ENCODE peak calls at places on chromosome 15, in seven cellular contexts. One of them, this sample, is unnamed.

GRCh38 chr15:63378946-63379345 is 2.7 kb downstream of the CA12 start:
- DNase-seq in testis: no peak
- DNase-seq in heart right ventricle: no peak
- DNase-seq in left ventricle myocardium inferior: no peak
- DNase-seq in OCI-LY7: no peak
- DNase-seq in stomach: no peak
- DNase-seq in ovary: no peak
- DNase-seq in this sample: no peak

GRCh38 chr15:83457149-83457548 is 10.0 kb downstream of the SH3GL3 start:
- DNase-seq in testis: no peak
- DNase-seq in heart right ventricle: no peak
- DNase-seq in left ventricle myocardium inferior: no peak
- DNase-seq in OCI-LY7: no peak
- DNase-seq in stomach: no peak
- DNase-seq in ovary: no peak
- DNase-seq in this sample: no peak

GRCh38 chr15:66780172-66780972 is 78.3 kb downstream of the SMAD6 start:
- DNase-seq in testis: no peak
- DNase-seq in heart right ventricle: no peak
- DNase-seq in left ventricle myocardium inferior: no peak
- DNase-seq in OCI-LY7: peak
- DNase-seq in stomach: no peak
- DNase-seq in ovary: no peak
- DNase-seq in this sample: no peak

GRCh38 chr15:35040339-35041255 is 44.5 kb downstream of the NANOGP8 start:
- DNase-seq in testis: no peak
- DNase-seq in heart right ventricle: no peak
- DNase-seq in left ventricle myocardium inferior: no peak
- DNase-seq in OCI-LY7: no peak
- DNase-seq in stomach: no peak
- DNase-seq in ovary: no peak
- DNase-seq in this sample: no peak

GRCh38 chr15:57217716-57218598 is 158.3 kb upstream of the CGNL1 start:
- DNase-seq in testis: no peak
- DNase-seq in heart right ventricle: no peak
- DNase-seq in left ventricle myocardium inferior: no peak
- DNase-seq in OCI-LY7: no peak
- DNase-seq in stomach: no peak
- DNase-seq in ovary: no peak
- DNase-seq in this sample: no peak

GRCh38 chr15:98124576-98124975 is 164.1 kb downstream of the ARRDC4 start:
- DNase-seq in testis: no peak
- DNase-seq in heart right ventricle: no peak
- DNase-seq in left ventricle myocardium inferior: no peak
- DNase-seq in OCI-LY7: no peak
- DNase-seq in stomach: no peak
- DNase-seq in ovary: no peak
- DNase-seq in this sample: no peak

GRCh38 chr15:42139596-42139995 is 16.8 kb downstream of the PLA2G4F start:
- DNase-seq in testis: no peak
- DNase-seq in heart right ventricle: no peak
- DNase-seq in left ventricle myocardium inferior: no peak
- DNase-seq in OCI-LY7: no peak
- DNase-seq in stomach: peak
- DNase-seq in ovary: no peak
- DNase-seq in this sample: no peak

GRCh38 chr15:47027322-47027946 is 689.9 kb upstream of the SEMA6D start:
- DNase-seq in testis: no peak
- DNase-seq in heart right ventricle: no peak
- DNase-seq in left ventricle myocardium inferior: no peak
- DNase-seq in OCI-LY7: no peak
- DNase-seq in stomach: no peak
- DNase-seq in ovary: no peak
- DNase-seq in this sample: no peak

GRCh38 chr15:78102211-78102610 is 9.8 kb downstream of the SH2D7 start:
- DNase-seq in testis: no peak
- DNase-seq in heart right ventricle: no peak
- DNase-seq in left ventricle myocardium inferior: no peak
- DNase-seq in OCI-LY7: no peak
- DNase-seq in stomach: no peak
- DNase-seq in ovary: no peak
- DNase-seq in this sample: no peak

GRCh38 chr15:57647791-57648130 is 56.1 kb downstream of the MYZAP start:
- DNase-seq in testis: peak
- DNase-seq in heart right ventricle: no peak
- DNase-seq in left ventricle myocardium inferior: no peak
- DNase-seq in OCI-LY7: no peak
- DNase-seq in stomach: peak
- DNase-seq in ovary: no peak
- DNase-seq in this sample: peak

GRCh38 chr15:100842756-100843730 is 36.6 kb upstream of the ALDH1A3 start:
- DNase-seq in testis: no peak
- DNase-seq in heart right ventricle: no peak
- DNase-seq in left ventricle myocardium inferior: no peak
- DNase-seq in OCI-LY7: no peak
- DNase-seq in stomach: no peak
- DNase-seq in ovary: no peak
- DNase-seq in this sample: no peak

GRCh38 chr15:79193157-79193948 is 89.2 kb upstream of the ANKRD34C start:
- DNase-seq in testis: no peak
- DNase-seq in heart right ventricle: no peak
- DNase-seq in left ventricle myocardium inferior: no peak
- DNase-seq in OCI-LY7: no peak
- DNase-seq in stomach: no peak
- DNase-seq in ovary: no peak
- DNase-seq in this sample: no peak

GRCh38 chr15:86590461-86590860 is 510.8 kb downstream of the AGBL1 start:
- DNase-seq in testis: no peak
- DNase-seq in heart right ventricle: no peak
- DNase-seq in left ventricle myocardium inferior: no peak
- DNase-seq in OCI-LY7: no peak
- DNase-seq in stomach: no peak
- DNase-seq in ovary: no peak
- DNase-seq in this sample: no peak

GRCh38 chr15:85773916-85774315 is 20.8 kb downstream of the KLHL25 start:
- DNase-seq in testis: no peak
- DNase-seq in heart right ventricle: no peak
- DNase-seq in left ventricle myocardium inferior: no peak
- DNase-seq in OCI-LY7: no peak
- DNase-seq in stomach: no peak
- DNase-seq in ovary: no peak
- DNase-seq in this sample: no peak

GRCh38 chr15:89472785-89473256 is 23.6 kb downstream of the RHCG start:
- DNase-seq in testis: peak
- DNase-seq in heart right ventricle: no peak
- DNase-seq in left ventricle myocardium inferior: peak
- DNase-seq in OCI-LY7: peak
- DNase-seq in stomach: peak
- DNase-seq in ovary: no peak
- DNase-seq in this sample: peak

GRCh38 chr15:100593431-100593830 is 8.6 kb downstream of the LINS1 start:
- DNase-seq in testis: no peak
- DNase-seq in heart right ventricle: no peak
- DNase-seq in left ventricle myocardium inferior: no peak
- DNase-seq in OCI-LY7: no peak
- DNase-seq in stomach: no peak
- DNase-seq in ovary: no peak
- DNase-seq in this sample: no peak

GRCh38 chr15:99411234-99411633 is 154.6 kb upstream of the MEF2A start:
- DNase-seq in testis: no peak
- DNase-seq in heart right ventricle: no peak
- DNase-seq in left ventricle myocardium inferior: no peak
- DNase-seq in OCI-LY7: no peak
- DNase-seq in stomach: no peak
- DNase-seq in ovary: no peak
- DNase-seq in this sample: no peak

GRCh38 chr15:99409097-99409473 is 156.7 kb upstream of the MEF2A start:
- DNase-seq in testis: peak
- DNase-seq in heart right ventricle: peak
- DNase-seq in left ventricle myocardium inferior: peak
- DNase-seq in OCI-LY7: peak
- DNase-seq in stomach: peak
- DNase-seq in ovary: no peak
- DNase-seq in this sample: peak

GRCh38 chr15:99408236-99409096 is 157.2 kb downstream of the LRRC28 start:
- DNase-seq in testis: peak
- DNase-seq in heart right ventricle: no peak
- DNase-seq in left ventricle myocardium inferior: peak
- DNase-seq in OCI-LY7: no peak
- DNase-seq in stomach: no peak
- DNase-seq in ovary: peak
- DNase-seq in this sample: peak

GRCh38 chr15:99410477-99410876 is 155.3 kb upstream of the MEF2A start:
- DNase-seq in testis: no peak
- DNase-seq in heart right ventricle: no peak
- DNase-seq in left ventricle myocardium inferior: no peak
- DNase-seq in OCI-LY7: no peak
- DNase-seq in stomach: no peak
- DNase-seq in ovary: no peak
- DNase-seq in this sample: no peak

DNA sequence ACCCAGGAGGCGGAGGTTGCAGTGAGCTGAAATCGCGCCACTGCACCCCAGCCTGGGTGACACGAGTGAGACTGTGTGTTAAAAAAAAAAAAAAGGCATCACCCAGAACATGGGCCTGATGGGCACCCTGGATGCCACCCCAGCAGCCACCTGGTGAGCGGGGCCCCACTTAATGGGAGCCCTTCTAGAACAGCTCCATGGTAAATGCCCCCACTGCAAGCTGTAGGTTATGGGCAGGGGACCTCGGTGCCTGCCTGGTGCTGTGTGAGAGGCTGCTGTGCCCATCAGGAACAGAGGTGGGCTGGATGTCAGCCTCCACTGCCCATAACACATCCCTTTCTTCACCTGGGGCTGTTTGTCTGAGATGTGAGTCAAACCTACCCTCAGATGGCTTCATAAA is 156.2 kb upstream of the MEF2A start:
- DNase-seq in testis: no peak
- DNase-seq in heart right ventricle: no peak
- DNase-seq in left ventricle myocardium inferior: no peak
- DNase-seq in OCI-LY7: no peak
- DNase-seq in stomach: no peak
- DNase-seq in ovary: no peak
- DNase-seq in this sample: no peak
- H3K27ac ChIP-seq in testis: peak
- H3K27ac ChIP-seq in heart right ventricle: no peak
- H3K27ac ChIP-seq in left ventricle myocardium inferior: peak
- H3K27ac ChIP-seq in OCI-LY7: no peak
- H3K27ac ChIP-seq in stomach: no peak
- H3K27ac ChIP-seq in ovary: no peak
- H3K27ac ChIP-seq in this sample: no peak

DNA sequence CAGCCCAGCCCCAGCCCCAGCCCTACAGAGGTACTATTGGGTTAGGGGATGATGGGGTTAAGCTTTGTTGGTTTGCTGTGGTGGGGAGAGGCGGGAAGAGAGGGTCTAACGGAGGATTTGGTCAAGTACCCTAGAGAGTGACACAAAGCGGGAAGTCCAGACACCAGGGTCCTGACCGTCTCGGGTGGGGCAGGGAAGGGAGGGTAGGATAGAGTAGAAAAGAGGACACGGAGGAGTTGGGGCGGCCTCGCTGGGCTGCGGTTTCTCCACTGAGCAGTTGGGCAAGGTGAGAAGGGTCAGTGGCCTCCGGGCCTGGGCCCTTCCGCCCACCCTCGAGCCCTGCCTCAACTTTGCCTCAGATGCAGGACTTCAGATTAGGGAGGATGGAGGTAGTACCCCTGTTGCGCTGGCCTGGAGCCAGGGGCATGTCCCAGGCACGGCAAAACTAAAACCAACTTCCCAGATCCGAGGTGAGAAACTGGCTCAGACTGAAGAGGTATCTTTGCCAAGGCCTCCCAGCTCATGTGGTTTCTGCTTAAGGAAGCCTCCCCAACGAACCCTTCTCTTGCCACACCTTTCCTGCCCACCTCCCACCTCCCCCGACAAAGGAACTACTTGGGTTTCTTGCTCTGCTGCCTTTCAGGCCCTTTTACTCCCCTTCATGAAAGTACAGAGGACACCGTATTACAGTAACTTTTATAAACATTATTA is 551 bp downstream of the PML start:
- DNase-seq in testis: no peak
- DNase-seq in heart right ventricle: peak
- DNase-seq in left ventricle myocardium inferior: no peak
- DNase-seq in OCI-LY7: peak
- DNase-seq in stomach: no peak
- DNase-seq in ovary: no peak
- DNase-seq in this sample: peak
- H3K27ac ChIP-seq in testis: peak
- H3K27ac ChIP-seq in heart right ventricle: peak
- H3K27ac ChIP-seq in left ventricle myocardium inferior: peak
- H3K27ac ChIP-seq in OCI-LY7: peak
- H3K27ac ChIP-seq in stomach: peak
- H3K27ac ChIP-seq in ovary: peak
- H3K27ac ChIP-seq in this sample: peak

DNA sequence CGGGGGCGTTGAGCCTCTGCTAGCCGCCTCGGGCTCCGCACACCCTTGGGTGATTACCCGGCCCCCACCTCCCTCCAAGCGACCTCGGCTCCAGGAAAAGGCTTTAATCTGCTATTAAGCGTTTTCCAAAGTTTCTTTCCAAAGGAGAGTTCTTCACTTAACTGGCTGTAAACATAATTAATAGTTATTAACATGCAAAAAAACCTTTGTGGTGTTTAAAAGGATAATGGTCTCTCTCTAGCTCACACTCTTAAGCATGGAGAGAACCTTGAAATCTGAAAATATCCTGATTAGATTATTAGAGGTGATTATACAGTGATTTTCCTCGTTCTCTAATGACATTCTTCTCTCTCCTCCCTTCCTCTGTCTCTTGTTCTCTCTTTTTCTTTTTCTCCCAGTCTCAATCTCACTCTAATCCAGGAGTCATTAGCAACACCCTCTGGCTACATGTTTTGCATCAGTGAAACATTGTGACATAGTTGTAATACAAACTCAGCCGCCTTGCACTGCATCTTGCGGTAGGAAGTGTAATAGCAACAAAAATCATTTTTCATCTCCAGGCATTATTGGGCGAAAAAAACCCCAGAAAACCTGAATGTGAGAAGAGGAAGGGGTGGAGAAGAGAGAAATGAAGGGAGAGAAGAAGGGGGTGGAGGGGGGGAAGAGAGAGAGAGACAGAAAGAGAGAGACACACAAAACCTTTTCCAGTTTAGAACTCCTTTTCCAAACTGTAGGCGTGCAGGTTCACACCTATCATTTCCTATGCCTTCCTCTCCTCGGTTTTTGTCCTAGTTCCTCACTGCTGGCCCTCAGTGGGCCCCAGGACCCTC is 24.4 kb downstream of the NR2F2 start:
- DNase-seq in testis: peak
- DNase-seq in heart right ventricle: no peak
- DNase-seq in left ventricle myocardium inferior: no peak
- DNase-seq in OCI-LY7: no peak
- DNase-seq in stomach: no peak
- DNase-seq in ovary: peak
- DNase-seq in this sample: no peak
- H3K27ac ChIP-seq in testis: peak
- H3K27ac ChIP-seq in heart right ventricle: peak
- H3K27ac ChIP-seq in left ventricle myocardium inferior: peak
- H3K27ac ChIP-seq in OCI-LY7: no peak
- H3K27ac ChIP-seq in stomach: peak
- H3K27ac ChIP-seq in ovary: peak
- H3K27ac ChIP-seq in this sample: peak

DNA sequence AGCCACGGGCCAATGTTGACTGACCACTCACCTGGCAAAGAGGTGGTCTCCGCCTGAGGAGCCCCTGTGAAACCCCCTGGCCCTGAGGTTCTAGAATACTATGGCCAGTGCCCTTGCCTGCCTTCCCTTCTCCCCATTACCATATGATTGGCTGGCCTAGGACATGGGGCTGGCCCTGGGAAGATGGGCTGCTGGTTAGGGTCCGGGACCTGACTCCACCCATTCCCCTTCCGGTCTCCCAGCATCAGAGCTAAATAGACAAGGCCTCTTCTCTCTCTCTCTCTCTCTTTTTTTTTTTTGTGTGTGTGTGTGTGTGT is 3.8 kb downstream of the CSK start:
- DNase-seq in testis: no peak
- DNase-seq in heart right ventricle: no peak
- DNase-seq in left ventricle myocardium inferior: no peak
- DNase-seq in OCI-LY7: peak
- DNase-seq in stomach: no peak
- DNase-seq in ovary: no peak
- DNase-seq in this sample: no peak
- H3K27ac ChIP-seq in testis: no peak
- H3K27ac ChIP-seq in heart right ventricle: peak
- H3K27ac ChIP-seq in left ventricle myocardium inferior: peak
- H3K27ac ChIP-seq in OCI-LY7: peak
- H3K27ac ChIP-seq in stomach: peak
- H3K27ac ChIP-seq in ovary: no peak
- H3K27ac ChIP-seq in this sample: peak

This sample was measured in heart left ventricle.